ENCODE peak calls at places on chromosome 11, in eight cellular contexts. H is Right ventricle myocardium superior; C is effector memory CD8-positive, alpha-beta T cell; Y is heart right ventricle; Z is T-helper 17 cell; L is mucosa of descending colon; F is body of pancreas; T is CD8-positive, alpha-beta T cell. G is an unnamed sample.

GRCh38 chr11:44308923-44309482 is 936 bp downstream of the ALX4 start:
- ATAC-seq in T (no peak), Z (no peak), H (peak; percentile 37), C (no peak), Y (no peak), F (no peak), L (no peak), G (no peak)

GRCh38 chr11:60762851-60763691 is 6.4 kb downstream of the MS4A15 start:
- ATAC-seq in Y (no peak), Z (peak; percentile 42), T (no peak), C (no peak), H (no peak), F (peak; percentile 87), L (peak; percentile 34), G (no peak)

GRCh38 chr11:112293614-112294013 is 33.0 kb upstream of the PLET1 start:
- ATAC-seq in H (peak; percentile 63), T (no peak), Y (peak; percentile 67), C (no peak), Z (no peak), L (peak; percentile 22), F (no peak), G (no peak)

GRCh38 chr11:105937738-105938137 is 84.3 kb downstream of the MSANTD4 start:
- ATAC-seq in F (no peak), C (no peak), T (no peak), H (no peak), Z (no peak), L (no peak), Y (no peak), G (no peak)

GRCh38 chr11:122202161-122202950 is 86.3 kb upstream of the BLID start:
- ATAC-seq in H (peak; percentile 32), C (no peak), Z (no peak), F (peak; percentile 42), L (peak; percentile 79), T (no peak), Y (peak; percentile 40), G (peak; percentile 40)

GRCh38 chr11:76579047-76579751 is 91.3 kb downstream of the LRRC32 start:
- ATAC-seq in Z (no peak), T (no peak), F (peak; percentile 62), Y (peak; percentile 72), C (no peak), L (peak; percentile 23), H (peak; percentile 53), G (peak; percentile 47)

GRCh38 chr11:67261635-67261941 is 4.7 kb upstream of the GRK2 start:
- ATAC-seq in F (no peak), Z (no peak), H (no peak), Y (no peak), L (no peak), T (no peak), C (no peak), G (no peak)

GRCh38 chr11:67055812-67056211 is 835 bp upstream of the RHOD start:
- ATAC-seq in H (peak; percentile 16), L (peak; percentile 33), C (no peak), Z (no peak), T (no peak), Y (peak; percentile 36), F (no peak), G (no peak)

GRCh38 chr11:72543849-72544535 is 109.7 kb upstream of the CLPB start:
- ATAC-seq in T (no peak), Z (no peak), F (no peak), C (no peak), H (no peak), L (no peak), Y (no peak), G (no peak)

GRCh38 chr11:68942751-68943271 is 38.0 kb downstream of the MRGPRD start:
- ATAC-seq in Z (no peak), Y (peak; percentile 31), C (no peak), F (no peak), T (no peak), L (peak; percentile 30), H (peak; percentile 27), G (peak; percentile 64)

GRCh38 chr11:76763573-76764348 is 19.4 kb upstream of the TSKU start:
- ATAC-seq in L (no peak), T (no peak), C (no peak), Y (peak; percentile 58), H (peak; percentile 23), F (peak; percentile 51), Z (no peak), G (peak; percentile 35)

GRCh38 chr11:15234796-15235195 is 120.1 kb downstream of the INSC start:
- ATAC-seq in C (no peak), Y (no peak), T (no peak), H (no peak), Z (no peak), L (no peak), F (no peak), G (no peak)

GRCh38 chr11:14179126-14179820 is 179.7 kb downstream of the RRAS2 start:
- ATAC-seq in C (no peak), Z (no peak), H (peak; percentile 79), F (peak; percentile 30), T (no peak), L (peak; percentile 43), Y (no peak), G (peak; percentile 80)

GRCh38 chr11:128766687-128767086 is 72.8 kb downstream of the FLI1 start:
- ATAC-seq in L (no peak), T (no peak), Y (peak; percentile 16), H (peak; percentile 62), C (no peak), Z (no peak), F (no peak), G (no peak)

GRCh38 chr11:75189911-75190310 is 39.0 kb downstream of the SLCO2B1 start:
- ATAC-seq in C (no peak), Y (no peak), H (peak; percentile 18), Z (no peak), T (no peak), F (no peak), L (no peak), G (no peak)

GRCh38 chr11:114400222-114400973 is at the start of the genes C11orf71 and RBM7:
- ATAC-seq in Z (peak; percentile 93), Y (peak; percentile 98), C (peak; percentile 91), L (peak; percentile 95), F (peak; percentile 97), H (peak; percentile 98), T (peak; percentile 95), G (peak; percentile 98)

GRCh38 chr11:121048464-121049233 is 24.7 kb downstream of the TBCEL start:
- ATAC-seq in F (no peak), T (no peak), L (no peak), H (no peak), C (no peak), Y (no peak), Z (no peak), G (no peak)

GRCh38 chr11:119889728-119890280 is 160.8 kb upstream of the NECTIN1 start:
- ATAC-seq in T (no peak), F (no peak), L (no peak), C (no peak), H (no peak), Y (no peak), Z (no peak), G (no peak)

GRCh38 chr11:133639408-133639807 is 107.1 kb upstream of the OPCML start:
- ATAC-seq in F (no peak), Z (no peak), C (no peak), Y (no peak), T (no peak), L (no peak), H (peak; percentile 62), G (no peak)

GRCh38 chr11:114243461-114244372 is 52.5 kb upstream of the NNMT start:
- ATAC-seq in C (no peak), H (peak; percentile 55), L (peak; percentile 43), Z (no peak), T (no peak), Y (peak; percentile 94), F (no peak), G (peak; percentile 58)

GRCh38 chr11:73648629-73649046 is 2.3 kb downstream of the PLEKHB1 start:
- ATAC-seq in C (no peak), T (no peak), Z (no peak), F (no peak), Y (no peak), H (no peak), L (no peak), G (no peak)

GRCh38 chr11:128165572-128165971 is 421.8 kb downstream of the ETS1 start:
- ATAC-seq in C (no peak), L (no peak), H (no peak), Z (no peak), Y (no peak), T (no peak), F (no peak), G (no peak)

GRCh38 chr11:122393209-122393850 is 262.2 kb upstream of the UBASH3B start:
- ATAC-seq in Y (no peak), F (no peak), T (no peak), C (no peak), Z (no peak), L (no peak), H (peak; percentile 83), G (peak; percentile 43)

GRCh38 chr11:64537876-64538275 is 53.1 kb upstream of the SLC22A12 start:
- ATAC-seq in Y (no peak), F (no peak), C (no peak), T (no peak), L (no peak), Z (no peak), H (peak; percentile 62), G (no peak)

GRCh38 chr11:117074122-117074521 is 24.1 kb downstream of the SIK3 start:
- ATAC-seq in L (peak; percentile 6), C (no peak), F (no peak), Z (no peak), H (peak; percentile 22), Y (no peak), T (no peak), G (no peak)

GRCh38 chr11:94750319-94751215 is 17.6 kb upstream of the AMOTL1 start:
- ATAC-seq in Z (no peak), H (peak; percentile 55), Y (peak; percentile 82), T (no peak), C (no peak), F (peak; percentile 41), L (no peak), G (peak; percentile 16)

GRCh38 chr11:66607126-66607834 is 9.2 kb upstream of the RBM14 start:
- ATAC-seq in L (peak; percentile 87), T (no peak), Z (no peak), H (peak; percentile 71), Y (peak; percentile 76), C (no peak), F (peak; percentile 88), G (peak; percentile 95)

GRCh38 chr11:26992031-26992541 is 1.8 kb upstream of the FIBIN start:
- ATAC-seq in T (no peak), L (peak; percentile 28), C (no peak), Z (no peak), F (peak; percentile 45), H (peak; percentile 72), Y (peak; percentile 65), G (peak; percentile 87)

GRCh38 chr11:75840560-75840959 is 25.6 kb downstream of the UVRAG start:
- ATAC-seq in L (no peak), H (no peak), C (no peak), T (no peak), Y (no peak), F (no peak), Z (no peak), G (no peak)

GRCh38 chr11:112270551-112271180 is 10.0 kb upstream of the PLET1 start:
- ATAC-seq in H (no peak), F (peak; percentile 57), C (no peak), Z (no peak), Y (no peak), L (peak; percentile 34), T (no peak), G (no peak)